ENCODE peak calls at places on chromosomes 7 and 10, in nine cellular contexts. One of them, this sample, is unnamed.

GRCh38 chr10:97277551-97277950 is 14.9 kb downstream of the ARHGAP19 start:
- DNase-seq in A549: no peak
- DNase-seq in central memory CD4-positive, alpha-beta T cell: no peak
- DNase-seq in chondrocyte: no peak
- DNase-seq in fibroblast of the conjunctiva: no peak
- DNase-seq in mesothelial cell of epicardium: no peak
- DNase-seq in SJSA1: no peak
- DNase-seq in naive thymus-derived CD8-positive, alpha-beta T cell: no peak
- DNase-seq in heart left ventricle: no peak
- DNase-seq in this sample: no peak

GRCh38 chr7:156050636-156051569 is 238.6 kb upstream of the SHH start:
- DNase-seq in mesothelial cell of epicardium: no peak
- DNase-seq in heart left ventricle: no peak
- DNase-seq in fibroblast of the conjunctiva: no peak
- DNase-seq in chondrocyte: peak
- DNase-seq in naive thymus-derived CD8-positive, alpha-beta T cell: no peak
- DNase-seq in SJSA1: no peak
- DNase-seq in central memory CD4-positive, alpha-beta T cell: no peak
- DNase-seq in A549: no peak
- DNase-seq in this sample: no peak

GRCh38 chr7:132485600-132486594 is 90.4 kb downstream of the PLXNA4 start:
- DNase-seq in SJSA1: no peak
- DNase-seq in A549: no peak
- DNase-seq in chondrocyte: no peak
- DNase-seq in central memory CD4-positive, alpha-beta T cell: peak
- DNase-seq in heart left ventricle: peak
- DNase-seq in fibroblast of the conjunctiva: no peak
- DNase-seq in mesothelial cell of epicardium: no peak
- DNase-seq in naive thymus-derived CD8-positive, alpha-beta T cell: peak
- DNase-seq in this sample: no peak

GRCh38 chr10:107011113-107011512 is 153.4 kb downstream of the SORCS1 start:
- DNase-seq in mesothelial cell of epicardium: no peak
- DNase-seq in fibroblast of the conjunctiva: no peak
- DNase-seq in SJSA1: no peak
- DNase-seq in central memory CD4-positive, alpha-beta T cell: no peak
- DNase-seq in chondrocyte: no peak
- DNase-seq in A549: no peak
- DNase-seq in heart left ventricle: no peak
- DNase-seq in naive thymus-derived CD8-positive, alpha-beta T cell: no peak
- DNase-seq in this sample: no peak

GRCh38 chr10:43396061-43396927 is 12.7 kb downstream of the HNRNPF start:
- DNase-seq in heart left ventricle: peak
- DNase-seq in fibroblast of the conjunctiva: peak
- DNase-seq in naive thymus-derived CD8-positive, alpha-beta T cell: peak
- DNase-seq in central memory CD4-positive, alpha-beta T cell: peak
- DNase-seq in chondrocyte: peak
- DNase-seq in mesothelial cell of epicardium: peak
- DNase-seq in SJSA1: peak
- DNase-seq in A549: peak
- DNase-seq in this sample: peak

GRCh38 chr10:131249957-131250347 is 61.6 kb downstream of the TCERG1L start:
- DNase-seq in fibroblast of the conjunctiva: no peak
- DNase-seq in heart left ventricle: no peak
- DNase-seq in central memory CD4-positive, alpha-beta T cell: no peak
- DNase-seq in A549: no peak
- DNase-seq in SJSA1: no peak
- DNase-seq in chondrocyte: no peak
- DNase-seq in naive thymus-derived CD8-positive, alpha-beta T cell: no peak
- DNase-seq in mesothelial cell of epicardium: no peak
- DNase-seq in this sample: no peak

GRCh38 chr7:114715907-114716306 is 206.0 kb upstream of the MDFIC start:
- DNase-seq in heart left ventricle: no peak
- DNase-seq in mesothelial cell of epicardium: no peak
- DNase-seq in SJSA1: no peak
- DNase-seq in A549: no peak
- DNase-seq in central memory CD4-positive, alpha-beta T cell: no peak
- DNase-seq in fibroblast of the conjunctiva: no peak
- DNase-seq in chondrocyte: no peak
- DNase-seq in naive thymus-derived CD8-positive, alpha-beta T cell: no peak
- DNase-seq in this sample: no peak

GRCh38 chr7:133668296-133669060 is 415.6 kb downstream of the EXOC4 start:
- DNase-seq in A549: no peak
- DNase-seq in fibroblast of the conjunctiva: no peak
- DNase-seq in heart left ventricle: no peak
- DNase-seq in mesothelial cell of epicardium: no peak
- DNase-seq in naive thymus-derived CD8-positive, alpha-beta T cell: no peak
- DNase-seq in SJSA1: no peak
- DNase-seq in central memory CD4-positive, alpha-beta T cell: no peak
- DNase-seq in chondrocyte: no peak
- DNase-seq in this sample: peak

GRCh38 chr7:66950763-66951162 is 29.7 kb downstream of the TMEM248 start:
- DNase-seq in mesothelial cell of epicardium: no peak
- DNase-seq in heart left ventricle: no peak
- DNase-seq in central memory CD4-positive, alpha-beta T cell: no peak
- DNase-seq in chondrocyte: no peak
- DNase-seq in fibroblast of the conjunctiva: no peak
- DNase-seq in SJSA1: no peak
- DNase-seq in naive thymus-derived CD8-positive, alpha-beta T cell: no peak
- DNase-seq in A549: no peak
- DNase-seq in this sample: no peak

GRCh38 chr10:84704101-84704500 is 375.7 kb downstream of the CCSER2 start:
- DNase-seq in fibroblast of the conjunctiva: no peak
- DNase-seq in chondrocyte: no peak
- DNase-seq in central memory CD4-positive, alpha-beta T cell: no peak
- DNase-seq in SJSA1: no peak
- DNase-seq in heart left ventricle: no peak
- DNase-seq in naive thymus-derived CD8-positive, alpha-beta T cell: no peak
- DNase-seq in mesothelial cell of epicardium: no peak
- DNase-seq in A549: no peak
- DNase-seq in this sample: no peak

GRCh38 chr7:99253369-99253768 is 19.3 kb upstream of the MYH16 start:
- DNase-seq in SJSA1: no peak
- DNase-seq in central memory CD4-positive, alpha-beta T cell: no peak
- DNase-seq in naive thymus-derived CD8-positive, alpha-beta T cell: no peak
- DNase-seq in heart left ventricle: peak
- DNase-seq in mesothelial cell of epicardium: no peak
- DNase-seq in fibroblast of the conjunctiva: no peak
- DNase-seq in A549: no peak
- DNase-seq in chondrocyte: no peak
- DNase-seq in this sample: no peak

GRCh38 chr10:71312840-71313789 is 5.9 kb upstream of the SLC29A3 start:
- DNase-seq in mesothelial cell of epicardium: peak
- DNase-seq in A549: no peak
- DNase-seq in naive thymus-derived CD8-positive, alpha-beta T cell: no peak
- DNase-seq in fibroblast of the conjunctiva: peak
- DNase-seq in heart left ventricle: peak
- DNase-seq in SJSA1: no peak
- DNase-seq in central memory CD4-positive, alpha-beta T cell: no peak
- DNase-seq in chondrocyte: no peak
- DNase-seq in this sample: no peak

GRCh38 chr10:110364531-110364937 is 59.8 kb upstream of the SMNDC1 start:
- DNase-seq in fibroblast of the conjunctiva: no peak
- DNase-seq in mesothelial cell of epicardium: no peak
- DNase-seq in naive thymus-derived CD8-positive, alpha-beta T cell: no peak
- DNase-seq in chondrocyte: no peak
- DNase-seq in heart left ventricle: no peak
- DNase-seq in central memory CD4-positive, alpha-beta T cell: no peak
- DNase-seq in SJSA1: no peak
- DNase-seq in A549: no peak
- DNase-seq in this sample: no peak

GRCh38 chr7:74485611-74486010 is 31.9 kb downstream of the GTF2IRD1 start:
- DNase-seq in central memory CD4-positive, alpha-beta T cell: no peak
- DNase-seq in heart left ventricle: no peak
- DNase-seq in chondrocyte: no peak
- DNase-seq in A549: no peak
- DNase-seq in mesothelial cell of epicardium: no peak
- DNase-seq in fibroblast of the conjunctiva: no peak
- DNase-seq in naive thymus-derived CD8-positive, alpha-beta T cell: no peak
- DNase-seq in SJSA1: no peak
- DNase-seq in this sample: no peak